ENCODE peak calls at places on chromosomes 16 and 17, in eight cellular contexts. One of them, this sample, is unnamed.

GRCh38 chr17:45992904-45993303 is 6.1 kb upstream of the STH start:
- DNase-seq in activated CD8-positive, alpha-beta memory T cell treated with anti-CD3 and anti-CD28 coated beads for 48 hours: no peak
- DNase-seq in activated naive CD4-positive, alpha-beta T cell treated with Interleukin-2 at 50 U/mL for 16 hours: no peak
- DNase-seq in stromal cell of bone marrow: no peak
- DNase-seq in endothelial cell: no peak
- DNase-seq in HFF-Myc: no peak
- DNase-seq in cardiac fibroblast: no peak
- DNase-seq in COR-L47: no peak
- DNase-seq in this sample: no peak

GRCh38 chr16:2027024-2028010 is 615 bp downstream of the NHERF2 start:
- DNase-seq in HFF-Myc: no peak
- DNase-seq in COR-L47: no peak
- DNase-seq in stromal cell of bone marrow: no peak
- DNase-seq in endothelial cell: no peak
- DNase-seq in cardiac fibroblast: peak
- DNase-seq in activated CD8-positive, alpha-beta memory T cell treated with anti-CD3 and anti-CD28 coated beads for 48 hours: no peak
- DNase-seq in activated naive CD4-positive, alpha-beta T cell treated with Interleukin-2 at 50 U/mL for 16 hours: peak
- DNase-seq in this sample: no peak

GRCh38 chr16:67294927-67295326 is 15.6 kb downstream of the PLEKHG4 start:
- DNase-seq in HFF-Myc: peak
- DNase-seq in endothelial cell: no peak
- DNase-seq in stromal cell of bone marrow: no peak
- DNase-seq in COR-L47: no peak
- DNase-seq in activated naive CD4-positive, alpha-beta T cell treated with Interleukin-2 at 50 U/mL for 16 hours: no peak
- DNase-seq in cardiac fibroblast: peak
- DNase-seq in activated CD8-positive, alpha-beta memory T cell treated with anti-CD3 and anti-CD28 coated beads for 48 hours: no peak
- DNase-seq in this sample: no peak

GRCh38 chr16:50213939-50214519 is 52.3 kb upstream of the ADCY7 start:
- DNase-seq in endothelial cell: no peak
- DNase-seq in COR-L47: no peak
- DNase-seq in stromal cell of bone marrow: peak
- DNase-seq in cardiac fibroblast: peak
- DNase-seq in activated CD8-positive, alpha-beta memory T cell treated with anti-CD3 and anti-CD28 coated beads for 48 hours: no peak
- DNase-seq in HFF-Myc: no peak
- DNase-seq in activated naive CD4-positive, alpha-beta T cell treated with Interleukin-2 at 50 U/mL for 16 hours: no peak
- DNase-seq in this sample: peak

GRCh38 chr17:10013360-10014112 is 108.5 kb upstream of the RCVRN start:
- DNase-seq in HFF-Myc: no peak
- DNase-seq in activated naive CD4-positive, alpha-beta T cell treated with Interleukin-2 at 50 U/mL for 16 hours: no peak
- DNase-seq in activated CD8-positive, alpha-beta memory T cell treated with anti-CD3 and anti-CD28 coated beads for 48 hours: no peak
- DNase-seq in COR-L47: no peak
- DNase-seq in cardiac fibroblast: no peak
- DNase-seq in endothelial cell: no peak
- DNase-seq in stromal cell of bone marrow: no peak
- DNase-seq in this sample: no peak

GRCh38 chr17:48412841-48413240 is 17.2 kb downstream of the SKAP1 start:
- DNase-seq in activated CD8-positive, alpha-beta memory T cell treated with anti-CD3 and anti-CD28 coated beads for 48 hours: no peak
- DNase-seq in stromal cell of bone marrow: no peak
- DNase-seq in HFF-Myc: no peak
- DNase-seq in activated naive CD4-positive, alpha-beta T cell treated with Interleukin-2 at 50 U/mL for 16 hours: no peak
- DNase-seq in COR-L47: no peak
- DNase-seq in endothelial cell: no peak
- DNase-seq in cardiac fibroblast: no peak
- DNase-seq in this sample: no peak

GRCh38 chr16:15506441-15506840 is 72.1 kb downstream of the BMERB1 start:
- DNase-seq in HFF-Myc: no peak
- DNase-seq in cardiac fibroblast: no peak
- DNase-seq in activated naive CD4-positive, alpha-beta T cell treated with Interleukin-2 at 50 U/mL for 16 hours: no peak
- DNase-seq in activated CD8-positive, alpha-beta memory T cell treated with anti-CD3 and anti-CD28 coated beads for 48 hours: no peak
- DNase-seq in stromal cell of bone marrow: no peak
- DNase-seq in endothelial cell: no peak
- DNase-seq in COR-L47: no peak
- DNase-seq in this sample: no peak

GRCh38 chr17:78762007-78762406 is 20.1 kb downstream of the CYTH1 start:
- DNase-seq in activated naive CD4-positive, alpha-beta T cell treated with Interleukin-2 at 50 U/mL for 16 hours: no peak
- DNase-seq in activated CD8-positive, alpha-beta memory T cell treated with anti-CD3 and anti-CD28 coated beads for 48 hours: no peak
- DNase-seq in COR-L47: no peak
- DNase-seq in HFF-Myc: no peak
- DNase-seq in cardiac fibroblast: peak
- DNase-seq in stromal cell of bone marrow: no peak
- DNase-seq in endothelial cell: no peak
- DNase-seq in this sample: no peak

GRCh38 chr16:5905935-5906334 is 808.3 kb upstream of the EEF2KMT start:
- DNase-seq in activated naive CD4-positive, alpha-beta T cell treated with Interleukin-2 at 50 U/mL for 16 hours: no peak
- DNase-seq in stromal cell of bone marrow: no peak
- DNase-seq in cardiac fibroblast: no peak
- DNase-seq in COR-L47: no peak
- DNase-seq in activated CD8-positive, alpha-beta memory T cell treated with anti-CD3 and anti-CD28 coated beads for 48 hours: no peak
- DNase-seq in HFF-Myc: no peak
- DNase-seq in endothelial cell: no peak
- DNase-seq in this sample: no peak

GRCh38 chr17:44916781-44917241 is 1.5 kb upstream of the GFAP start:
- DNase-seq in cardiac fibroblast: peak
- DNase-seq in HFF-Myc: no peak
- DNase-seq in stromal cell of bone marrow: no peak
- DNase-seq in activated naive CD4-positive, alpha-beta T cell treated with Interleukin-2 at 50 U/mL for 16 hours: no peak
- DNase-seq in endothelial cell: no peak
- DNase-seq in COR-L47: peak
- DNase-seq in activated CD8-positive, alpha-beta memory T cell treated with anti-CD3 and anti-CD28 coated beads for 48 hours: no peak
- DNase-seq in this sample: no peak

GRCh38 chr16:3485821-3486505 is 9.3 kb downstream of the C16orf90 start:
- DNase-seq in stromal cell of bone marrow: no peak
- DNase-seq in endothelial cell: no peak
- DNase-seq in COR-L47: no peak
- DNase-seq in activated CD8-positive, alpha-beta memory T cell treated with anti-CD3 and anti-CD28 coated beads for 48 hours: no peak
- DNase-seq in activated naive CD4-positive, alpha-beta T cell treated with Interleukin-2 at 50 U/mL for 16 hours: no peak
- DNase-seq in cardiac fibroblast: no peak
- DNase-seq in HFF-Myc: no peak
- DNase-seq in this sample: no peak

GRCh38 chr16:4338125-4338582 is 13.0 kb downstream of the PAM16 start:
- DNase-seq in activated naive CD4-positive, alpha-beta T cell treated with Interleukin-2 at 50 U/mL for 16 hours: no peak
- DNase-seq in COR-L47: no peak
- DNase-seq in stromal cell of bone marrow: no peak
- DNase-seq in activated CD8-positive, alpha-beta memory T cell treated with anti-CD3 and anti-CD28 coated beads for 48 hours: no peak
- DNase-seq in HFF-Myc: no peak
- DNase-seq in endothelial cell: no peak
- DNase-seq in cardiac fibroblast: no peak
- DNase-seq in this sample: no peak

GRCh38 chr16:84383106-84383505 is 14.8 kb downstream of the ATP2C2 start:
- DNase-seq in activated CD8-positive, alpha-beta memory T cell treated with anti-CD3 and anti-CD28 coated beads for 48 hours: no peak
- DNase-seq in endothelial cell: no peak
- DNase-seq in stromal cell of bone marrow: no peak
- DNase-seq in cardiac fibroblast: no peak
- DNase-seq in activated naive CD4-positive, alpha-beta T cell treated with Interleukin-2 at 50 U/mL for 16 hours: no peak
- DNase-seq in HFF-Myc: no peak
- DNase-seq in COR-L47: no peak
- DNase-seq in this sample: no peak

GRCh38 chr17:32852811-32853210 is 24.1 kb downstream of the MYO1D start:
- DNase-seq in endothelial cell: no peak
- DNase-seq in cardiac fibroblast: no peak
- DNase-seq in stromal cell of bone marrow: no peak
- DNase-seq in HFF-Myc: no peak
- DNase-seq in activated CD8-positive, alpha-beta memory T cell treated with anti-CD3 and anti-CD28 coated beads for 48 hours: no peak
- DNase-seq in activated naive CD4-positive, alpha-beta T cell treated with Interleukin-2 at 50 U/mL for 16 hours: no peak
- DNase-seq in COR-L47: no peak
- DNase-seq in this sample: no peak

GRCh38 chr16:67945392-67945933 is 1.5 kb upstream of the LCAT start:
- DNase-seq in COR-L47: no peak
- DNase-seq in HFF-Myc: no peak
- DNase-seq in activated CD8-positive, alpha-beta memory T cell treated with anti-CD3 and anti-CD28 coated beads for 48 hours: no peak
- DNase-seq in endothelial cell: no peak
- DNase-seq in stromal cell of bone marrow: no peak
- DNase-seq in activated naive CD4-positive, alpha-beta T cell treated with Interleukin-2 at 50 U/mL for 16 hours: no peak
- DNase-seq in cardiac fibroblast: no peak
- DNase-seq in this sample: no peak

GRCh38 chr17:31724026-31724425 is 135.0 kb downstream of the COPRS start:
- DNase-seq in COR-L47: no peak
- DNase-seq in activated CD8-positive, alpha-beta memory T cell treated with anti-CD3 and anti-CD28 coated beads for 48 hours: no peak
- DNase-seq in activated naive CD4-positive, alpha-beta T cell treated with Interleukin-2 at 50 U/mL for 16 hours: no peak
- DNase-seq in stromal cell of bone marrow: peak
- DNase-seq in endothelial cell: no peak
- DNase-seq in cardiac fibroblast: peak
- DNase-seq in HFF-Myc: peak
- DNase-seq in this sample: no peak

GRCh38 chr16:68265078-68265925 is 976 bp downstream of the SLC7A6 start:
- DNase-seq in cardiac fibroblast: peak
- DNase-seq in activated naive CD4-positive, alpha-beta T cell treated with Interleukin-2 at 50 U/mL for 16 hours: peak
- DNase-seq in activated CD8-positive, alpha-beta memory T cell treated with anti-CD3 and anti-CD28 coated beads for 48 hours: no peak
- DNase-seq in HFF-Myc: no peak
- DNase-seq in COR-L47: no peak
- DNase-seq in endothelial cell: no peak
- DNase-seq in stromal cell of bone marrow: peak
- DNase-seq in this sample: peak

GRCh38 chr16:54359555-54359954 is 73.0 kb upstream of the IRX3 start:
- DNase-seq in stromal cell of bone marrow: no peak
- DNase-seq in cardiac fibroblast: no peak
- DNase-seq in activated naive CD4-positive, alpha-beta T cell treated with Interleukin-2 at 50 U/mL for 16 hours: no peak
- DNase-seq in endothelial cell: no peak
- DNase-seq in COR-L47: no peak
- DNase-seq in HFF-Myc: no peak
- DNase-seq in activated CD8-positive, alpha-beta memory T cell treated with anti-CD3 and anti-CD28 coated beads for 48 hours: no peak
- DNase-seq in this sample: no peak

GRCh38 chr16:54542805-54543504 is 256.4 kb upstream of the IRX3 start:
- DNase-seq in stromal cell of bone marrow: no peak
- DNase-seq in activated naive CD4-positive, alpha-beta T cell treated with Interleukin-2 at 50 U/mL for 16 hours: no peak
- DNase-seq in activated CD8-positive, alpha-beta memory T cell treated with anti-CD3 and anti-CD28 coated beads for 48 hours: no peak
- DNase-seq in endothelial cell: no peak
- DNase-seq in cardiac fibroblast: no peak
- DNase-seq in HFF-Myc: no peak
- DNase-seq in COR-L47: no peak
- DNase-seq in this sample: no peak

This sample was measured in CD8-positive, alpha-beta T cell.